ENCODE peak calls at places on chromosomes 11 and 22, in eight cellular contexts. U is AG04450, B is Peyer's patch, A is psoas muscle, M is AG09309, H is brain microvascular endothelial cell, Q is kidney, J is prostate gland. F is an unnamed sample.
A peak's percentile ranks its signal among the peaks of the same experiment; 100 is the strongest.

GRCh38 chr22:47612136-47612910 is 849.9 kb downstream of the TBC1D22A start:
- DNase-seq in A (peak; percentile 5), Q (peak; percentile 60), J (no peak), H (no peak), U (no peak), B (no peak), M (no peak), F (no peak)

GRCh38 chr11:43830928-43831440 is 49.6 kb upstream of the ALKBH3 start:
- DNase-seq in M (peak; percentile 99), B (no peak), U (peak; percentile 98), Q (no peak), J (no peak), A (peak; percentile 59), H (peak; percentile 99), F (peak; percentile 98)

GRCh38 chr22:47837703-47838102 is 1075.3 kb downstream of the TBC1D22A start:
- DNase-seq in A (no peak), H (no peak), B (no peak), Q (no peak), M (no peak), J (no peak), U (no peak), F (peak; percentile 39)

GRCh38 chr11:58863697-58864096 is 19.2 kb upstream of the GLYATL2 start:
- DNase-seq in Q (no peak), U (no peak), H (no peak), M (no peak), A (no peak), B (no peak), J (no peak), F (no peak)

GRCh38 chr22:44411226-44412135 is 86.6 kb downstream of the RTL6 start:
- DNase-seq in J (no peak), H (no peak), U (no peak), A (no peak), B (no peak), Q (peak; percentile 52), M (no peak), F (peak; percentile 4)

GRCh38 chr11:28343304-28344233 is 235.4 kb downstream of the METTL15 start:
- DNase-seq in Q (no peak), B (no peak), J (no peak), A (no peak), U (peak; percentile 76), M (peak; percentile 48), H (peak; percentile 80), F (peak; percentile 85)

GRCh38 chr11:116176484-116177005 is 596.2 kb downstream of the BUD13 start:
- DNase-seq in A (no peak), J (no peak), Q (no peak), B (no peak), U (no peak), H (no peak), M (no peak), F (no peak)

GRCh38 chr11:99693941-99694492 is 673.3 kb downstream of the CNTN5 start:
- DNase-seq in B (no peak), J (no peak), U (peak; percentile 82), H (peak; percentile 80), M (no peak), Q (no peak), A (no peak), F (peak; percentile 91)

GRCh38 chr11:133896642-133897330 is 51.5 kb upstream of the SPATA19 start:
- DNase-seq in U (no peak), A (no peak), H (no peak), M (no peak), Q (no peak), J (no peak), B (no peak), F (no peak)

GRCh38 chr22:22458387-22458786 is 50.2 kb downstream of the ZNF280B start:
- DNase-seq in M (no peak), U (no peak), H (no peak), B (no peak), J (no peak), Q (no peak), A (no peak), F (no peak)

DNA sequence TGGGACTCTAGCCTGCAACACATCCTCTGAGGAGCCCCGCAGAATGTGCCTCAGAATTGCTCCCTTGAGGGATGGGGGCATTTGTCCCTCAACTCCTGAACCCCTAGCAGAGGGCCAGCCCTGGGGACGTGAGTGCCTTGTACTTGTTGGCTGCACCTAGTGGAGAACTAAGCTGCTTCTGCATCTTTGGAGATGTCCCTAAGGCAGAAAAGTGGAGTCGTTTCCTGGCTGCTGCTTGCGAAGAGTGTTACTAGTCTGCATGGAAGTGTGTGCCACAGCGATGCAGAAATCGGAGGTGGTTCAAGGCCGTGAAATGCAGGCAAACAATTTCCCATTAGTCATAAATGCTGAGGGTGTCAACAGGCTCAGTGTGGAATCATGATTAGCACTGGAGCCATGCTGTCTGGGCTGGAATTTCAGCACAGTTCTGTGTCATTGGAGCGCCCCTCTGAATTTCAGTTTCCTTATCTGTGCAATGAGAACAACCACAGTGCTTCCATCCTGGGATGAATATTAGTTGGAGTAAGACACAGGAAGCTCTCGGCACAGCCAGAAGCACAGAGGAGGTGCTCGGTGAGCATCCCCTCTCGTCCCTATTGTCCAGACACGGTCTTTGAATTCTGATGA is 56.5 kb downstream of the MIAT start:
- DNase-seq in A (no peak), H (peak; percentile 69), J (no peak), Q (no peak), U (no peak), B (no peak), M (peak; percentile 32), F (peak; percentile 78)
- H3K4me3 ChIP-seq in A (no peak overlapping the region), H (no peak overlapping the region), J (no peak overlapping the region), Q (no peak overlapping the region), U (no peak overlapping the region), B (no peak overlapping the region), M (no peak overlapping the region), F (peak overlapping the region; percentile 24)

DNA sequence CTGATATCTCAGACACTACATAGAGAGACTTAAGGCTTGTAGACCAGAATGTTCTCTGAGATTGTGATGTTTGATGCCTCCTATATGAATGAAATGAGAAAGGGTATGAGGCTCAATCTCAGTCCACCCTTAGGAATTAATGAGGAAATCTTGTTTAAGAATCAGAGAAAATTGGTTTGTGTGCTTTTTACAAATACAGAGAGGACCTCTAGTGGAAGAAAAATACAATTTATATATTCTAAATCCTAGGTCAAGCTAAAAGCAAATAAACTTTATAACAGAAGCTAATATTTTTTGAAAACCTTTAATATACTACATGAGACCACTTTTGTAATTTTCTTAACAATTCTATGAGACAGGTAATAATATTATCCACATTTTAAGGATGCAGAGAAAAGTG is 5.0 kb upstream of the OR52H1 start:
- DNase-seq in U (no peak), H (no peak), Q (no peak), A (no peak), M (no peak), B (no peak), J (no peak), F (no peak)
- TF ChIP-seq CTCF in U (peak; percentile 22), H (no peak), Q (no peak), A (no peak), M (no peak), B (no peak), J (no peak), F (peak; percentile 1)

GRCh38 chr22:35376728-35377472 is 4.0 kb upstream of the HMOX1 start:
- DNase-seq in M (peak; percentile 93), U (peak; percentile 97), H (peak; percentile 96), B (peak; percentile 84), J (peak; percentile 91), Q (peak; percentile 97), A (peak; percentile 95), F (peak; percentile 100)
- H3K4me3 ChIP-seq in M (no peak overlapping the region), U (no peak overlapping the region), H (no peak overlapping the region), B (no peak overlapping the region), J (no peak overlapping the region), Q (no peak overlapping the region), A (no peak overlapping the region), F (no peak overlapping the region)

DNA sequence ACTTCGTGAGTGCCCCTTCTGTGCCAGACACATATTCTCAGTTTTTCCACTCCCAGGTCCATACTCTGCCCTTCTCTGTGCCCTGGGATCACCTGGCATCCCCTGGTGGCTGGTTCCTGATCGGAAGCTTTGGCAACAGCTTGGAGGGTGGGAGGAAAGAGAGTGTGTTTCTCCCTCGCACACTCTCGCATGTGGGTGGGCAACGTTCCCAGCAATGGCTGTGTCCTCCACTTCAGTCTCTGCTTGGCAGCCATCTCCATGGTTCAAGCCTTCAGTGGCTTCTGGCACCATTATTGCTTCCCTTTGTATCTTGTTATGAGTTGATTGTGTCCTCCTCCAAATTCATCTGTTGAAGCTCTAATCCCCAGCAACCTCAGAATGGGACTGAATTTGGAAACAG is 342.7 kb upstream of the SYN3 start:
- DNase-seq in U (no peak), H (no peak), J (no peak), B (no peak), A (no peak), Q (no peak), M (no peak), F (no peak)
- TF ChIP-seq CTCF in U (no peak), H (peak; percentile 5), J (no peak), B (no peak), A (no peak), Q (no peak), M (no peak), F (no peak)